ENCODE peak calls at places on chromosomes 6 and 20, in eight cellular contexts. D, B, T, W, Z, E, I and U are unnamed samples.

GRCh38 chr6:150443621-150444020 is 74.8 kb downstream of the IYD start:
- DNase-seq in D (no peak), B (no peak), T (no peak), W (no peak), Z (no peak), E (no peak), I (no peak), U (no peak)

GRCh38 chr6:5752282-5752681 is 254.4 kb downstream of the NRN1 start:
- DNase-seq in D (peak; percentile 82), B (no peak), T (no peak), W (no peak), Z (no peak), E (no peak), I (peak; percentile 57), U (no peak)

GRCh38 chr20:16475225-16475624 is 98.0 kb downstream of the KIF16B start:
- DNase-seq in D (peak; percentile 72), B (no peak), T (no peak), W (no peak), Z (no peak), E (no peak), I (peak; percentile 34), U (no peak)

GRCh38 chr6:57224769-57225515 is 2.8 kb upstream of the RAB23 start:
- DNase-seq in D (peak; percentile 70), B (peak; percentile 35), T (no peak), W (no peak), Z (no peak), E (no peak), I (no peak), U (no peak)

GRCh38 chr6:160462551-160463109 is 114.5 kb downstream of the SLC22A3 start:
- DNase-seq in D (peak; percentile 87), B (peak; percentile 82), T (no peak), W (no peak), Z (peak; percentile 39), E (no peak), I (no peak), U (peak; percentile 26)

GRCh38 chr20:478010-478948 is 15.9 kb upstream of the TBC1D20 start:
- DNase-seq in D (peak; percentile 87), B (peak; percentile 12), T (no peak), W (no peak), Z (no peak), E (no peak), I (no peak), U (no peak)

GRCh38 chr20:44799691-44800090 is 10.7 kb downstream of the RIMS4 start:
- DNase-seq in D (no peak), B (no peak), T (no peak), W (no peak), Z (no peak), E (no peak), I (no peak), U (no peak)

GRCh38 chr6:144156334-144156733 is 6.0 kb downstream of the STX11 start:
- DNase-seq in D (no peak), B (no peak), T (no peak), W (no peak), Z (no peak), E (no peak), I (no peak), U (no peak)

GRCh38 chr20:58546312-58546711 is 31.1 kb upstream of the APCDD1L start:
- DNase-seq in D (no peak), B (no peak), T (no peak), W (no peak), Z (no peak), E (no peak), I (no peak), U (no peak)

GRCh38 chr6:67736161-67736560 is 898.9 kb upstream of the ADGRB3 start:
- DNase-seq in D (no peak), B (no peak), T (no peak), W (no peak), Z (no peak), E (no peak), I (no peak), U (no peak)

GRCh38 chr6:143027058-143027457 is 33.6 kb upstream of the AIG1 start:
- DNase-seq in D (peak; percentile 24), B (no peak), T (no peak), W (peak; percentile 62), Z (peak; percentile 55), E (peak; percentile 58), I (no peak), U (no peak)

GRCh38 chr20:43537921-43538854 is 20.6 kb upstream of the SGK2 start:
- DNase-seq in D (peak; percentile 60), B (peak; percentile 39), T (no peak), W (peak; percentile 75), Z (peak; percentile 53), E (peak; percentile 87), I (peak; percentile 17), U (no peak)

GRCh38 chr6:53752856-53753255 is 41.9 kb upstream of the LRRC1 start:
- DNase-seq in D (peak; percentile 72), B (peak; percentile 76), T (no peak), W (no peak), Z (no peak), E (no peak), I (no peak), U (peak; percentile 48)

GRCh38 chr6:64357430-64357829 is 721.8 kb downstream of the PHF3 start:
- DNase-seq in D (no peak), B (no peak), T (no peak), W (no peak), Z (no peak), E (no peak), I (no peak), U (no peak)

GRCh38 chr6:79544299-79544927 is 7.2 kb upstream of the LCA5 start:
- DNase-seq in D (peak; percentile 46), B (peak; percentile 54), T (no peak), W (no peak), Z (no peak), E (no peak), I (no peak), U (no peak)

GRCh38 chr6:24872769-24873168 is 63.0 kb downstream of the RIPOR2 start:
- DNase-seq in D (no peak), B (no peak), T (no peak), W (no peak), Z (no peak), E (no peak), I (no peak), U (no peak)

GRCh38 chr6:143323729-143324465 is 126.6 kb downstream of the ADAT2 start:
- DNase-seq in D (no peak), B (no peak), T (no peak), W (no peak), Z (no peak), E (no peak), I (no peak), U (no peak)

DNA sequence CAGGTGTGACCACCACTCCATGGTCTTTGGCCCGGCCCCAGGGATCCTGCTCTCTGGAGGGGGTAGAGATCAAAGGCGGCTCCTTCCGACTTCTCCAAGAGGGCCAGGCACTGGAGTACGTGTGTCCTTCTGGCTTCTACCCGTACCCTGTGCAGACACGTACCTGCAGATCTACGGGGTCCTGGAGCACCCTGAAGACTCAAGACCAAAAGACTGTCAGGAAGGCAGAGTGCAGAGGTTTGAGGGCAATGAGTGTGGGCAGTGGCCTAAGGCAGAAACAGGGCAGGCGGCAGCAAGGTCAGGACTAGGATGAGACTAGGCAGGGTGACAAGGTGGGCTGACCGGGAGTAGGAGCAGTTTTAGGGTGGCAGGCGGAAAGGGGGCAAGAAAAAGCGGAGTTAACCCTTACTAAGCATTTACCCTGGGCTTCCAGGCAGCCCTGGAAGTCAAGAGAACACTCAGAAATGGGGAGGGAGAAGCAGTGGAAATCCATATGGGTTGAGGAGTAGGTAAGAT is 533 bp downstream of the CFB start:
- DNase-seq in D (no peak), B (no peak), T (no peak), W (no peak), Z (no peak), E (no peak), I (no peak), U (no peak)
- H3K27ac ChIP-seq in D (peak overlapping the region; percentile 64), B (no peak overlapping the region), T (peak overlapping the region; percentile 95), W (peak overlapping the region; percentile 61), Z (no peak overlapping the region), E (peak overlapping the region; percentile 51), I (peak overlapping the region; percentile 55), U (no peak overlapping the region)

GRCh38 chr6:147192278-147192911 is 11.8 kb upstream of the STXBP5 start:
- DNase-seq in D (no peak), B (no peak), T (no peak), W (no peak), Z (no peak), E (no peak), I (no peak), U (no peak)

GRCh38 chr6:147195987-147196386 is 8.2 kb upstream of the STXBP5 start:
- DNase-seq in D (no peak), B (no peak), T (no peak), W (no peak), Z (no peak), E (no peak), I (no peak), U (no peak)

GRCh38 chr6:147190556-147190955 is 13.7 kb upstream of the STXBP5 start:
- DNase-seq in D (no peak), B (no peak), T (no peak), W (no peak), Z (no peak), E (no peak), I (no peak), U (no peak)

GRCh38 chr6:147195510-147195909 is 8.7 kb upstream of the STXBP5 start:
- DNase-seq in D (no peak), B (no peak), T (no peak), W (no peak), Z (no peak), E (no peak), I (no peak), U (no peak)

GRCh38 chr6:147194652-147195403 is 9.4 kb upstream of the STXBP5 start:
- DNase-seq in D (peak; percentile 63), B (peak; percentile 22), T (no peak), W (no peak), Z (no peak), E (no peak), I (no peak), U (no peak)
- H3K27ac ChIP-seq in D (no peak overlapping the region), B (no peak overlapping the region), T (no peak overlapping the region), W (no peak overlapping the region), Z (no peak overlapping the region), E (no peak overlapping the region), I (no peak overlapping the region), U (peak overlapping the region; percentile 27)

DNA sequence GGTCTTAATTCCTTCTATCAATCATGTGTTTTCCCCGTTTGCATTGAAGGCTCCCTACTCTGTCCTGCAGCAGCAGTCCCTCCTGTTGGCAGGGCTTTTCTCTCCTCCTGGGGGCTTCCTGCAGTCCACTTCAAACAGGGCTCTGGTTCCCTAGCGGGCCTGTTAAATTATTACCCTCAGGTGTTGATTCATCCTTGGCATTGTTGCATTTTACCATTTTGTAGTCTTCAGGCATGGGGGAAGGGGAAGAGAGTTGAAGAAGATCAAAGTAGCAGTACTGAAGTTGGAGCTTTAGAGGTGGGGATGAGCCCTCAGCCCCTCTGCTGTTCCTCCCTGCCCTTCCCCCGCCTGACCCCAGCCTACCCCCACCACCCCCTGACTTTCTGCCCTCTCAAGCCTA is 169.5 kb downstream of the EYA4 start:
- DNase-seq in D (no peak), B (no peak), T (no peak), W (no peak), Z (no peak), E (no peak), I (no peak), U (no peak)
- H3K27ac ChIP-seq in D (no peak overlapping the region), B (no peak overlapping the region), T (no peak overlapping the region), W (no peak overlapping the region), Z (no peak overlapping the region), E (no peak overlapping the region), I (no peak overlapping the region), U (no peak overlapping the region)

DNA sequence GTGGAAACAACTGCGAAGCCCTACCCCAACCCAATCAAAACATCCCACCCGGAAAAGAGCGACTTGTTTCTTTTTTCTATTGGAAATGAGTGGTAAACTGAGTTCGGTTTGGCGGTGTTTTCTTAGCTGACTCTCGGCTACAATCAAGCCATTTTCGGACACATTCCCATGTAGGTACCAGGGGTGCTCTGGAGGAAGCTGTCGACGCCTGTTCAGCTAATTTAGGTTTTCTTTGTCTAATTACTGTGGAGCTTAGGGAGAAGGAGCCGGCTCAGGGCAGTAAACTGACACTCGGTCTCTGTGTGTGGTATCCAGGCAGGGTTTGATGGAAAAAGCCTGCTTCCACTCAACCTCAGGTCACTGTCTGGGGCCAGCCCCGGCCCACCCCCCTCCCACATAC is 1.7 kb upstream of the FOXF2 start:
- DNase-seq in D (no peak), B (no peak), T (no peak), W (no peak), Z (no peak), E (no peak), I (no peak), U (no peak)
- H3K27ac ChIP-seq in D (no peak overlapping the region), B (no peak overlapping the region), T (no peak overlapping the region), W (no peak overlapping the region), Z (no peak overlapping the region), E (no peak overlapping the region), I (no peak overlapping the region), U (no peak overlapping the region)